ENCODE peak calls at places on chromosomes 7 and 10, in eight cellular contexts. D is prostate gland, O is iris pigment epithelial cell, X is NB4, L is hypothalamus, R is NCI-H146, G is GM10248, E is GM12891. C is an unnamed sample.

GRCh38 chr7:134962270-134962669 is 24.0 kb upstream of the AGBL3 start:
- DNase-seq in E (no peak), L (no peak), R (no peak), D (no peak), O (no peak), X (no peak), G (no peak), C (no peak)

GRCh38 chr7:120227255-120227654 is 45.7 kb upstream of the KCND2 start:
- DNase-seq in X (no peak), R (no peak), O (no peak), D (no peak), G (no peak), L (no peak), E (no peak), C (no peak)

GRCh38 chr7:101835136-101835535 is 17.7 kb downstream of the CUX1 start:
- DNase-seq in D (no peak), R (no peak), X (no peak), O (no peak), G (no peak), L (no peak), E (no peak), C (no peak)

GRCh38 chr10:16919076-16919972 is 102.1 kb upstream of the RSU1 start:
- DNase-seq in R (no peak), L (no peak), G (no peak), X (no peak), O (no peak), E (no peak), D (no peak), C (no peak)

GRCh38 chr7:5695037-5695708 is 86.3 kb downstream of the RNF216 start:
- DNase-seq in O (peak), R (no peak), D (no peak), G (peak), X (no peak), L (no peak), E (peak), C (peak)

GRCh38 chr7:101015626-101016025 is 4.3 kb upstream of the MUC17 start:
- DNase-seq in X (no peak), L (no peak), O (no peak), E (no peak), D (no peak), R (no peak), G (no peak), C (no peak)

GRCh38 chr10:19839090-19839489 is 22.9 kb downstream of the PLXDC2 start:
- DNase-seq in G (no peak), O (no peak), D (no peak), X (no peak), L (no peak), E (no peak), R (no peak), C (no peak)

GRCh38 chr7:26705567-26705966 is 158.8 kb downstream of the SKAP2 start:
- DNase-seq in G (no peak), D (peak), R (no peak), E (no peak), X (no peak), O (peak), L (no peak), C (no peak)

GRCh38 chr10:126104767-126105166 is 208.4 kb downstream of the FANK1 start:
- DNase-seq in E (no peak), D (no peak), O (no peak), G (no peak), L (no peak), X (peak), R (no peak), C (no peak)

GRCh38 chr10:79356104-79356503 is 8.8 kb downstream of the PPIF start:
- DNase-seq in X (peak), R (no peak), G (peak), D (no peak), O (no peak), E (no peak), L (no peak), C (peak)

GRCh38 chr10:132395704-132396494 is 1.1 kb upstream of the PWWP2B start:
- DNase-seq in X (no peak), L (no peak), O (no peak), R (peak), D (no peak), E (no peak), G (no peak), C (no peak)

GRCh38 chr10:3401491-3401938 is 228.9 kb upstream of the PITRM1 start:
- DNase-seq in D (no peak), X (no peak), R (no peak), L (no peak), G (no peak), E (no peak), O (peak), C (no peak)

GRCh38 chr7:27329917-27330316 is 87.3 kb downstream of the EVX1 start:
- DNase-seq in L (no peak), D (no peak), G (no peak), X (no peak), O (peak), R (no peak), E (no peak), C (no peak)

GRCh38 chr10:576130-576465 is 113.4 kb downstream of the DIP2C start:
- DNase-seq in R (no peak), X (no peak), G (no peak), L (no peak), E (no peak), D (no peak), O (peak), C (no peak)

GRCh38 chr7:97145068-97145467 is 27.6 kb downstream of the SDHAF3 start:
- DNase-seq in O (peak), G (no peak), X (peak), L (no peak), D (no peak), E (no peak), R (peak), C (peak)

GRCh38 chr10:4541292-4541691 is 284.7 kb upstream of the AKR1E2 start:
- DNase-seq in E (no peak), D (peak), X (no peak), L (no peak), R (no peak), G (no peak), O (peak), C (no peak)

GRCh38 chr7:45708046-45708950 is 134.1 kb downstream of the ADCY1 start:
- DNase-seq in O (no peak), E (no peak), X (no peak), G (no peak), D (no peak), L (no peak), R (no peak), C (no peak)

GRCh38 chr10:94803307-94803706 is 40.8 kb downstream of the CYP2C19 start:
- DNase-seq in R (no peak), O (no peak), D (no peak), X (no peak), G (no peak), E (no peak), L (no peak), C (no peak)

GRCh38 chr7:16728811-16729210 is 24.7 kb upstream of the TSPAN13 start:
- DNase-seq in E (no peak), O (no peak), X (no peak), L (no peak), D (no peak), R (no peak), G (no peak), C (no peak)

GRCh38 chr10:62071846-62072281 is 170.4 kb downstream of the ARID5B start:
- DNase-seq in L (no peak), D (no peak), G (no peak), E (no peak), X (no peak), O (no peak), R (no peak), C (no peak)

GRCh38 chr10:130790339-130790738 is 521.2 kb downstream of the TCERG1L start:
- DNase-seq in L (no peak), X (no peak), R (no peak), D (no peak), G (no peak), O (no peak), E (no peak), C (no peak)

GRCh38 chr7:73342645-73343044 is 14.7 kb downstream of the FKBP6 start:
- DNase-seq in R (peak), O (peak), X (no peak), E (no peak), G (no peak), L (no peak), D (no peak), C (no peak)

GRCh38 chr7:149595078-149595477 is 97.5 kb upstream of the ZNF746 start:
- DNase-seq in E (no peak), O (no peak), G (no peak), X (no peak), L (no peak), R (no peak), D (no peak), C (no peak)

GRCh38 chr10:90695915-90696676 is 161.7 kb downstream of the HTR7 start:
- DNase-seq in G (no peak), E (no peak), R (no peak), X (no peak), D (no peak), L (no peak), O (no peak), C (no peak)

GRCh38 chr7:35024298-35024697 is 13.0 kb downstream of the DPY19L1 start:
- DNase-seq in R (no peak), E (no peak), O (no peak), D (no peak), G (no peak), X (no peak), L (no peak), C (no peak)

GRCh38 chr7:99748846-99749579 is 14.0 kb upstream of the CYP3A7 start:
- DNase-seq in L (no peak), X (no peak), R (no peak), E (no peak), O (no peak), D (no peak), G (no peak), C (no peak)

GRCh38 chr7:100745184-100745583 is 11.8 kb downstream of the ZAN start:
- DNase-seq in R (no peak), G (peak), D (no peak), X (peak), O (peak), E (no peak), L (no peak), C (no peak)

GRCh38 chr10:120824864-120825263 is 26.3 kb upstream of the WDR11 start:
- DNase-seq in X (peak), D (peak), L (no peak), R (peak), O (peak), E (no peak), G (peak), C (no peak)

GRCh38 chr10:6254200-6254599 is 51.5 kb downstream of the PFKFB3 start:
- DNase-seq in R (no peak), D (no peak), L (no peak), E (no peak), O (no peak), G (no peak), X (peak), C (no peak)

GRCh38 chr7:149610441-149611011 is 112.9 kb upstream of the ZNF746 start:
- DNase-seq in L (no peak), D (peak), O (no peak), G (no peak), X (no peak), R (no peak), E (no peak), C (no peak)

GRCh38 chr10:46523119-46523880 is 33.2 kb downstream of the GPRIN2 start:
- DNase-seq in E (no peak), R (no peak), D (peak), X (no peak), G (no peak), L (no peak), O (peak), C (no peak)

C was measured in GF-D8.